ENCODE peak calls at places on chromosomes 13 and 19, in seven cellular contexts. One of them, this sample, is unnamed.

GRCh38 chr19:15161028-15161984 is 39.5 kb downstream of the NOTCH3 start:
- DNase-seq in HFFc6: no peak
- DNase-seq in stimulated activated CD8-positive, alpha-beta memory T cell treated with anti-CD3 and anti-CD28 coated beads, Interleukin-15, amount 100 ng/mL, for 24 hours: no peak
- DNase-seq in lower lobe of right lung: no peak
- DNase-seq in putamen: no peak
- DNase-seq in fibroblast of pulmonary artery: peak; percentile 36
- DNase-seq in fibroblast of mammary gland: peak; percentile 25
- DNase-seq in this sample: no peak

GRCh38 chr19:3733549-3734309 is 25.5 kb downstream of the TJP3 start:
- DNase-seq in stimulated activated CD8-positive, alpha-beta memory T cell treated with anti-CD3 and anti-CD28 coated beads, Interleukin-15, amount 100 ng/mL, for 24 hours: no peak
- DNase-seq in putamen: no peak
- DNase-seq in fibroblast of mammary gland: no peak
- DNase-seq in HFFc6: no peak
- DNase-seq in fibroblast of pulmonary artery: no peak
- DNase-seq in lower lobe of right lung: no peak
- DNase-seq in this sample: no peak

GRCh38 chr19:35216833-35217707 is 11.5 kb downstream of the FAM187B start:
- DNase-seq in stimulated activated CD8-positive, alpha-beta memory T cell treated with anti-CD3 and anti-CD28 coated beads, Interleukin-15, amount 100 ng/mL, for 24 hours: no peak
- DNase-seq in fibroblast of mammary gland: no peak
- DNase-seq in lower lobe of right lung: no peak
- DNase-seq in putamen: peak; percentile 34
- DNase-seq in HFFc6: no peak
- DNase-seq in fibroblast of pulmonary artery: no peak
- DNase-seq in this sample: no peak

GRCh38 chr13:28394422-28394821 is 100.5 kb downstream of the FLT1 start:
- DNase-seq in putamen: no peak
- DNase-seq in fibroblast of mammary gland: peak; percentile 84
- DNase-seq in stimulated activated CD8-positive, alpha-beta memory T cell treated with anti-CD3 and anti-CD28 coated beads, Interleukin-15, amount 100 ng/mL, for 24 hours: no peak
- DNase-seq in fibroblast of pulmonary artery: peak; percentile 30
- DNase-seq in HFFc6: peak; percentile 65
- DNase-seq in lower lobe of right lung: no peak
- DNase-seq in this sample: no peak

GRCh38 chr13:32262619-32263018 is 52.5 kb downstream of the ZAR1L start:
- DNase-seq in HFFc6: no peak
- DNase-seq in putamen: peak; percentile 28
- DNase-seq in stimulated activated CD8-positive, alpha-beta memory T cell treated with anti-CD3 and anti-CD28 coated beads, Interleukin-15, amount 100 ng/mL, for 24 hours: no peak
- DNase-seq in fibroblast of pulmonary artery: no peak
- DNase-seq in fibroblast of mammary gland: no peak
- DNase-seq in lower lobe of right lung: no peak
- DNase-seq in this sample: no peak

GRCh38 chr19:50922316-50922853 is 11.2 kb upstream of the KLK4 start:
- DNase-seq in fibroblast of pulmonary artery: peak; percentile 82
- DNase-seq in HFFc6: peak; percentile 55
- DNase-seq in stimulated activated CD8-positive, alpha-beta memory T cell treated with anti-CD3 and anti-CD28 coated beads, Interleukin-15, amount 100 ng/mL, for 24 hours: peak; percentile 45
- DNase-seq in fibroblast of mammary gland: peak; percentile 78
- DNase-seq in putamen: peak; percentile 44
- DNase-seq in lower lobe of right lung: peak; percentile 68
- DNase-seq in this sample: peak; percentile 42

GRCh38 chr19:8085606-8086464 is 33.3 kb downstream of the CCL25 start:
- DNase-seq in lower lobe of right lung: peak; percentile 64
- DNase-seq in HFFc6: no peak
- DNase-seq in stimulated activated CD8-positive, alpha-beta memory T cell treated with anti-CD3 and anti-CD28 coated beads, Interleukin-15, amount 100 ng/mL, for 24 hours: no peak
- DNase-seq in fibroblast of mammary gland: no peak
- DNase-seq in putamen: no peak
- DNase-seq in fibroblast of pulmonary artery: no peak
- DNase-seq in this sample: no peak

GRCh38 chr19:49579193-49579592 is 1.2 kb downstream of the NOSIP start:
- DNase-seq in fibroblast of mammary gland: no peak
- DNase-seq in lower lobe of right lung: no peak
- DNase-seq in stimulated activated CD8-positive, alpha-beta memory T cell treated with anti-CD3 and anti-CD28 coated beads, Interleukin-15, amount 100 ng/mL, for 24 hours: no peak
- DNase-seq in fibroblast of pulmonary artery: no peak
- DNase-seq in putamen: no peak
- DNase-seq in HFFc6: no peak
- DNase-seq in this sample: no peak

GRCh38 chr13:42272776-42273175 is 824 bp downstream of the AKAP11 start:
- DNase-seq in putamen: no peak
- DNase-seq in HFFc6: no peak
- DNase-seq in stimulated activated CD8-positive, alpha-beta memory T cell treated with anti-CD3 and anti-CD28 coated beads, Interleukin-15, amount 100 ng/mL, for 24 hours: no peak
- DNase-seq in fibroblast of mammary gland: no peak
- DNase-seq in fibroblast of pulmonary artery: no peak
- DNase-seq in lower lobe of right lung: no peak
- DNase-seq in this sample: no peak

GRCh38 chr19:4523306-4524110 is 5.2 kb upstream of the PLIN4 start:
- DNase-seq in fibroblast of mammary gland: peak; percentile 49
- DNase-seq in fibroblast of pulmonary artery: peak; percentile 49
- DNase-seq in putamen: no peak
- DNase-seq in stimulated activated CD8-positive, alpha-beta memory T cell treated with anti-CD3 and anti-CD28 coated beads, Interleukin-15, amount 100 ng/mL, for 24 hours: no peak
- DNase-seq in HFFc6: no peak
- DNase-seq in lower lobe of right lung: peak; percentile 76
- DNase-seq in this sample: no peak

GRCh38 chr19:42515241-42515832 is 12.9 kb downstream of the CEACAM1 start:
- DNase-seq in HFFc6: no peak
- DNase-seq in putamen: no peak
- DNase-seq in fibroblast of mammary gland: no peak
- DNase-seq in stimulated activated CD8-positive, alpha-beta memory T cell treated with anti-CD3 and anti-CD28 coated beads, Interleukin-15, amount 100 ng/mL, for 24 hours: no peak
- DNase-seq in lower lobe of right lung: no peak
- DNase-seq in fibroblast of pulmonary artery: no peak
- DNase-seq in this sample: no peak

GRCh38 chr19:46862974-46863632 is 2.3 kb downstream of the ARHGAP35 start:
- DNase-seq in HFFc6: no peak
- DNase-seq in stimulated activated CD8-positive, alpha-beta memory T cell treated with anti-CD3 and anti-CD28 coated beads, Interleukin-15, amount 100 ng/mL, for 24 hours: no peak
- DNase-seq in putamen: no peak
- DNase-seq in lower lobe of right lung: no peak
- DNase-seq in fibroblast of mammary gland: no peak
- DNase-seq in fibroblast of pulmonary artery: no peak
- DNase-seq in this sample: no peak

GRCh38 chr19:45130888-45131615 is 29.7 kb downstream of the NKPD1 start:
- DNase-seq in fibroblast of pulmonary artery: no peak
- DNase-seq in lower lobe of right lung: no peak
- DNase-seq in HFFc6: no peak
- DNase-seq in putamen: peak; percentile 76
- DNase-seq in stimulated activated CD8-positive, alpha-beta memory T cell treated with anti-CD3 and anti-CD28 coated beads, Interleukin-15, amount 100 ng/mL, for 24 hours: no peak
- DNase-seq in fibroblast of mammary gland: no peak
- DNase-seq in this sample: no peak

GRCh38 chr13:102589291-102589822 is 7.4 kb upstream of the TPP2 start:
- DNase-seq in lower lobe of right lung: no peak
- DNase-seq in HFFc6: no peak
- DNase-seq in stimulated activated CD8-positive, alpha-beta memory T cell treated with anti-CD3 and anti-CD28 coated beads, Interleukin-15, amount 100 ng/mL, for 24 hours: no peak
- DNase-seq in fibroblast of pulmonary artery: no peak
- DNase-seq in putamen: no peak
- DNase-seq in fibroblast of mammary gland: no peak
- DNase-seq in this sample: no peak

GRCh38 chr19:46913198-46913851 is 52.5 kb downstream of the ARHGAP35 start:
- DNase-seq in fibroblast of pulmonary artery: no peak
- DNase-seq in putamen: no peak
- DNase-seq in HFFc6: no peak
- DNase-seq in lower lobe of right lung: no peak
- DNase-seq in stimulated activated CD8-positive, alpha-beta memory T cell treated with anti-CD3 and anti-CD28 coated beads, Interleukin-15, amount 100 ng/mL, for 24 hours: no peak
- DNase-seq in fibroblast of mammary gland: no peak
- DNase-seq in this sample: no peak

GRCh38 chr19:7973883-7974282 is 30.4 kb upstream of the TIMM44 start:
- DNase-seq in lower lobe of right lung: peak; percentile 25
- DNase-seq in fibroblast of mammary gland: no peak
- DNase-seq in HFFc6: no peak
- DNase-seq in putamen: peak; percentile 22
- DNase-seq in stimulated activated CD8-positive, alpha-beta memory T cell treated with anti-CD3 and anti-CD28 coated beads, Interleukin-15, amount 100 ng/mL, for 24 hours: no peak
- DNase-seq in fibroblast of pulmonary artery: no peak
- DNase-seq in this sample: no peak

GRCh38 chr19:36051637-36052036 is 2.4 kb downstream of the THAP8 start:
- DNase-seq in HFFc6: no peak
- DNase-seq in lower lobe of right lung: no peak
- DNase-seq in putamen: no peak
- DNase-seq in stimulated activated CD8-positive, alpha-beta memory T cell treated with anti-CD3 and anti-CD28 coated beads, Interleukin-15, amount 100 ng/mL, for 24 hours: no peak
- DNase-seq in fibroblast of pulmonary artery: no peak
- DNase-seq in fibroblast of mammary gland: no peak
- DNase-seq in this sample: no peak

GRCh38 chr19:53880716-53881481 is 1.1 kb upstream of the PRKCG start:
- DNase-seq in putamen: no peak
- DNase-seq in HFFc6: no peak
- DNase-seq in stimulated activated CD8-positive, alpha-beta memory T cell treated with anti-CD3 and anti-CD28 coated beads, Interleukin-15, amount 100 ng/mL, for 24 hours: no peak
- DNase-seq in fibroblast of pulmonary artery: no peak
- DNase-seq in lower lobe of right lung: no peak
- DNase-seq in fibroblast of mammary gland: no peak
- DNase-seq in this sample: no peak

GRCh38 chr13:26051231-26052135 is at the start of gene SHISA2:
- DNase-seq in fibroblast of mammary gland: peak; percentile 17
- DNase-seq in HFFc6: no peak
- DNase-seq in lower lobe of right lung: peak; percentile 60
- DNase-seq in stimulated activated CD8-positive, alpha-beta memory T cell treated with anti-CD3 and anti-CD28 coated beads, Interleukin-15, amount 100 ng/mL, for 24 hours: no peak
- DNase-seq in fibroblast of pulmonary artery: peak; percentile 57
- DNase-seq in putamen: peak; percentile 62
- DNase-seq in this sample: no peak